ENCODE peak calls at places on chromosomes 5 and 9, in six cellular contexts. P, I, S, K, O and D are unnamed samples.

GRCh38 chr5:14217587-14217986 is 74.4 kb downstream of the TRIO start:
- DNase-seq in P (no peak), I (no peak), S (no peak), K (peak; percentile 33), O (no peak), D (no peak)

GRCh38 chr5:125455041-125455440 is 708.6 kb upstream of the ZNF608 start:
- DNase-seq in P (no peak), I (peak; percentile 55), S (no peak), K (no peak), O (no peak), D (peak; percentile 9)

GRCh38 chr5:148290271-148291195 is 21.7 kb upstream of the SPINK7 start:
- DNase-seq in P (no peak), I (no peak), S (no peak), K (peak; percentile 3), O (no peak), D (peak; percentile 51)

GRCh38 chr5:106331415-106331814 is 1339.3 kb downstream of the EFNA5 start:
- DNase-seq in P (no peak), I (peak; percentile 89), S (no peak), K (no peak), O (no peak), D (peak; percentile 69)

GRCh38 chr5:141596867-141597266 is 21.9 kb downstream of the DIAPH1 start:
- DNase-seq in P (no peak), I (no peak), S (no peak), K (no peak), O (no peak), D (no peak)

GRCh38 chr9:12666813-12667212 is 26.4 kb upstream of the TYRP1 start:
- DNase-seq in P (no peak), I (no peak), S (no peak), K (no peak), O (no peak), D (no peak)

GRCh38 chr5:37833990-37834389 is 5.9 kb downstream of the GDNF start:
- DNase-seq in P (no peak), I (no peak), S (no peak), K (no peak), O (no peak), D (no peak)

GRCh38 chr5:113451797-113452196 is 17.0 kb upstream of the TSSK1B start:
- DNase-seq in P (no peak), I (no peak), S (no peak), K (no peak), O (no peak), D (peak; percentile 5)

GRCh38 chr5:84202136-84202535 is 182.5 kb downstream of the EDIL3 start:
- DNase-seq in P (no peak), I (peak; percentile 45), S (no peak), K (no peak), O (no peak), D (no peak)

GRCh38 chr5:31361234-31361633 is 167.7 kb downstream of the CDH6 start:
- DNase-seq in P (no peak), I (peak; percentile 76), S (no peak), K (no peak), O (no peak), D (peak; percentile 88)

GRCh38 chr5:170221319-170221718 is 11.5 kb upstream of the C5orf58 start:
- DNase-seq in P (no peak), I (peak; percentile 37), S (no peak), K (no peak), O (peak; percentile 82), D (peak; percentile 16)

GRCh38 chr5:172862165-172862801 is 28.2 kb downstream of the ERGIC1 start:
- DNase-seq in P (no peak), I (peak; percentile 12), S (no peak), K (no peak), O (no peak), D (no peak)

GRCh38 chr5:107478068-107478641 is 192.6 kb downstream of the EFNA5 start:
- DNase-seq in P (no peak), I (no peak), S (no peak), K (no peak), O (no peak), D (no peak)

GRCh38 chr5:68239485-68239884 is 23.9 kb downstream of the PIK3R1 start:
- DNase-seq in P (no peak), I (peak; percentile 91), S (peak; percentile 87), K (peak; percentile 71), O (no peak), D (peak; percentile 91)

GRCh38 chr5:68454766-68455165 is 239.2 kb downstream of the PIK3R1 start:
- DNase-seq in P (no peak), I (peak; percentile 52), S (no peak), K (no peak), O (no peak), D (peak; percentile 34)

GRCh38 chr9:116899337-116900006 is 212.4 kb downstream of the TRIM32 start:
- DNase-seq in P (no peak), I (peak; percentile 51), S (no peak), K (no peak), O (no peak), D (no peak)

GRCh38 chr9:131096490-131097258 is at the start of gene AIF1L:
- DNase-seq in P (peak; percentile 85), I (no peak), S (peak; percentile 74), K (peak; percentile 18), O (peak; percentile 54), D (peak; percentile 34)

GRCh38 chr9:129549684-129550083 is 71.2 kb downstream of the C9orf50 start:
- DNase-seq in P (peak; percentile 86), I (peak; percentile 66), S (peak; percentile 81), K (peak; percentile 21), O (no peak), D (peak; percentile 69)

GRCh38 chr5:180914646-180915045 is 15.7 kb downstream of the BTNL8 start:
- DNase-seq in P (no peak), I (no peak), S (no peak), K (no peak), O (no peak), D (no peak)

GRCh38 chr5:13987843-13988464 is 43.5 kb upstream of the DNAH5 start:
- DNase-seq in P (no peak), I (peak; percentile 58), S (no peak), K (peak; percentile 58), O (peak; percentile 53), D (peak; percentile 84)

GRCh38 chr5:43367453-43367852 is 44.7 kb downstream of the CCL28 start:
- DNase-seq in P (no peak), I (no peak), S (no peak), K (no peak), O (no peak), D (no peak)

GRCh38 chr5:165876538-165876937 is 2371.1 kb downstream of the MAT2B start:
- DNase-seq in P (no peak), I (no peak), S (no peak), K (peak; percentile 15), O (no peak), D (no peak)

GRCh38 chr5:14187660-14188059 is 44.5 kb downstream of the TRIO start:
- DNase-seq in P (no peak), I (peak; percentile 64), S (no peak), K (no peak), O (no peak), D (no peak)

GRCh38 chr5:14405267-14405666 is 176.3 kb upstream of the OTULINL start:
- DNase-seq in P (peak; percentile 41), I (peak; percentile 62), S (no peak), K (peak; percentile 25), O (no peak), D (no peak)

GRCh38 chr5:154223320-154223719 is 32.8 kb downstream of the GALNT10 start:
- DNase-seq in P (no peak), I (no peak), S (no peak), K (no peak), O (no peak), D (no peak)

GRCh38 chr9:79041266-79041665 is 530.5 kb upstream of the TLE4 start:
- DNase-seq in P (no peak), I (no peak), S (no peak), K (no peak), O (no peak), D (no peak)

GRCh38 chr5:62312674-62313073 is 6.7 kb downstream of the KIF2A start:
- DNase-seq in P (no peak), I (no peak), S (no peak), K (no peak), O (no peak), D (peak; percentile 14)
- H3K4me1 ChIP-seq in P (peaks cover 3% of the 10 kb centered on the region), I (peaks cover 2% of the 10 kb centered on the region), S (no peaks in the 10 kb centered on the region), K (peaks cover 4% of the 10 kb centered on the region), O (no peaks in the 10 kb centered on the region), D (peaks cover 40% of the 10 kb centered on the region)

DNA sequence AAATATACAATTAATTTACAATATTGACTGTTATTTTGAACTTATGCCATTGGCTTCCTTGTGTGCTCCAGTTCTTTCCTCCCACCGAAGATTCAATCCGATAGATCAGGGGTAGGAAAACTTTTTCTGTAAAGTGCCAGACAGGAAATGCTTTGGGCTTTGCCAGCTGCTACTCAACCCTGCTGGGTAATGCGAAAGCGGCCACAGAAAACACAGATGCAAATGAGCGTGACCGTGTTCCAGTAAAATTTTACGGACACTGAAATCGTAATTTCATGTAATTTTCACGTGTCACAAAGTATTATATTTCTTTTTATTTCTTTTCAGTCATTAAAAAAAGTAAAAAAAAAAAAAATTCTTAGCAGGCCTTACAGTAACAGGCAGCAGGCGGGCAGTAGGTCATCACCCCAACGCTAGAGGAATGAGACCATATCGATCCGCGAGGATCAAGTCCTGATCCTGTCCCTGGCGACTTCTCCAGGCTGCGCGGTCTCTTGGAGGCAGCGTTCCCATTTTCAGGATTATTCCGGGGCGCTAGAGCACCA is 604 bp downstream of the NMRK1 start:
- DNase-seq in P (no peak), I (peak; percentile 62), S (peak; percentile 74), K (peak; percentile 70), O (no peak), D (peak; percentile 78)
- H3K4me1 ChIP-seq in P (peaks cover 53% of the 10 kb centered on the region), I (peaks cover 5% of the 10 kb centered on the region), S (no peaks in the 10 kb centered on the region), K (peaks cover 35% of the 10 kb centered on the region), O (peaks cover 8% of the 10 kb centered on the region), D (peaks cover 21% of the 10 kb centered on the region)

GRCh38 chr5:150789943-150790611 is 11.5 kb downstream of the SMIM3 start:
- DNase-seq in P (no peak), I (peak; percentile 100), S (peak; percentile 69), K (peak; percentile 34), O (no peak), D (peak; percentile 100)

GRCh38 chr5:150785950-150786349 is 7.4 kb downstream of the SMIM3 start:
- DNase-seq in P (no peak), I (no peak), S (no peak), K (no peak), O (no peak), D (no peak)

GRCh38 chr5:150789431-150789830 is 10.9 kb downstream of the SMIM3 start:
- DNase-seq in P (no peak), I (peak; percentile 10), S (no peak), K (no peak), O (no peak), D (no peak)

GRCh38 chr5:150788974-150789373 is 10.4 kb downstream of the SMIM3 start:
- DNase-seq in P (no peak), I (peak; percentile 70), S (no peak), K (no peak), O (no peak), D (no peak)

GRCh38 chr5:150787659-150788058 is 9.1 kb downstream of the SMIM3 start:
- DNase-seq in P (no peak), I (peak; percentile 15), S (no peak), K (no peak), O (no peak), D (no peak)
- H3K4me1 ChIP-seq in P (peaks cover 68% of the 10 kb centered on the region), I (peaks cover 28% of the 10 kb centered on the region), S (no peaks in the 10 kb centered on the region), K (peaks cover 36% of the 10 kb centered on the region), O (no peaks in the 10 kb centered on the region), D (peaks cover 62% of the 10 kb centered on the region)

GRCh38 chr9:14730367-14730958 is 7.9 kb upstream of the CER1 start:
- DNase-seq in P (no peak), I (no peak), S (no peak), K (no peak), O (no peak), D (no peak)

GRCh38 chr9:14733130-14733529 is 10.6 kb upstream of the CER1 start:
- DNase-seq in P (no peak), I (no peak), S (no peak), K (no peak), O (no peak), D (no peak)

GRCh38 chr9:14731294-14731981 is 8.9 kb upstream of the CER1 start:
- DNase-seq in P (no peak), I (no peak), S (no peak), K (no peak), O (no peak), D (no peak)
- H3K4me1 ChIP-seq in P (no peaks in the 10 kb centered on the region), I (no peaks in the 10 kb centered on the region), S (no peaks in the 10 kb centered on the region), K (no peaks in the 10 kb centered on the region), O (no peaks in the 10 kb centered on the region), D (no peaks in the 10 kb centered on the region)